ENCODE peak calls at places on chromosomes 5 and 9, in nine cellular contexts. U is GM13977; D is NCI-H2227 treated with DMSO at 0.1 percent for 48 hours; Q is effector memory CD4-positive, alpha-beta T cell; Z is tibial nerve; F is GM12865; K is T-helper 2 cell; N is endodermal cell; X is activated T-cell treated with anti-CD3 and anti-CD28 coated beads, Interleukin-2, amount 50 U/mL, for 72 hours. C is an unnamed sample.

GRCh38 chr5:1789838-1790462 is 9.7 kb downstream of the MRPL36 start:
- DNase-seq in U (no peak), D (no peak), Q (no peak), Z (no peak), F (no peak), K (no peak), N (no peak), X (no peak), C (no peak)

GRCh38 chr5:81393783-81394718 is at the start of gene ACOT12:
- DNase-seq in U (no peak), D (peak; percentile 2), Q (no peak), Z (no peak), F (no peak), K (no peak), N (peak; percentile 82), X (peak; percentile 8), C (no peak)

GRCh38 chr9:86069206-86069869 is 30.0 kb downstream of the GOLM1 start:
- DNase-seq in U (no peak), D (no peak), Q (no peak), Z (no peak), F (no peak), K (no peak), N (no peak), X (no peak), C (no peak)

GRCh38 chr9:95434116-95435073 is 82.4 kb downstream of the PTCH1 start:
- DNase-seq in U (no peak), D (no peak), Q (no peak), Z (no peak), F (no peak), K (no peak), N (peak; percentile 91), X (no peak), C (no peak)

GRCh38 chr5:148623741-148624140 is 30.6 kb downstream of the HTR4 start:
- DNase-seq in U (no peak), D (no peak), Q (no peak), Z (no peak), F (no peak), K (no peak), N (no peak), X (no peak), C (no peak)

GRCh38 chr5:53256746-53257145 is 147.2 kb upstream of the MOCS2 start:
- DNase-seq in U (no peak), D (no peak), Q (no peak), Z (no peak), F (no peak), K (no peak), N (no peak), X (no peak), C (no peak)

GRCh38 chr9:7315746-7316457 is 483.7 kb downstream of the DMAC1 start:
- DNase-seq in U (no peak), D (no peak), Q (no peak), Z (no peak), F (no peak), K (no peak), N (no peak), X (no peak), C (no peak)

GRCh38 chr5:138790684-138791083 is 37.5 kb downstream of the CTNNA1 start:
- DNase-seq in U (no peak), D (no peak), Q (no peak), Z (no peak), F (no peak), K (no peak), N (no peak), X (no peak), C (no peak)

GRCh38 chr5:3140117-3140516 is 388.6 kb upstream of the IRX2 start:
- DNase-seq in U (no peak), D (no peak), Q (no peak), Z (no peak), F (no peak), K (no peak), N (no peak), X (no peak), C (no peak)

GRCh38 chr5:58348996-58349728 is 110.7 kb downstream of the PLK2 start:
- DNase-seq in U (no peak), D (no peak), Q (no peak), Z (no peak), F (no peak), K (no peak), N (no peak), X (no peak), C (no peak)

GRCh38 chr5:149153751-149154610 is 12.7 kb downstream of the ABLIM3 start:
- DNase-seq in U (no peak), D (peak; percentile 38), Q (no peak), Z (no peak), F (no peak), K (no peak), N (no peak), X (no peak), C (no peak)

GRCh38 chr5:98201006-98201620 is 572.4 kb upstream of the RGMB start:
- DNase-seq in U (no peak), D (no peak), Q (no peak), Z (no peak), F (no peak), K (no peak), N (peak; percentile 32), X (no peak), C (no peak)

GRCh38 chr9:128781186-128782070 is 5.6 kb upstream of the TBC1D13 start:
- DNase-seq in U (no peak), D (no peak), Q (no peak), Z (no peak), F (peak; percentile 26), K (no peak), N (no peak), X (no peak), C (no peak)

GRCh38 chr9:127214421-127215265 is 49.9 kb upstream of the GARNL3 start:
- DNase-seq in U (peak; percentile 84), D (no peak), Q (peak; percentile 42), Z (peak; percentile 38), F (peak; percentile 78), K (peak; percentile 40), N (peak; percentile 90), X (peak; percentile 72), C (peak; percentile 82)

GRCh38 chr5:106876665-106877194 is 794.0 kb downstream of the EFNA5 start:
- DNase-seq in U (no peak), D (no peak), Q (no peak), Z (no peak), F (peak; percentile 40), K (no peak), N (no peak), X (no peak), C (no peak)

GRCh38 chr9:137240321-137240840 is 706 bp upstream of the TUBB4B start:
- DNase-seq in U (peak; percentile 80), D (no peak), Q (peak; percentile 64), Z (peak; percentile 35), F (peak; percentile 83), K (peak; percentile 69), N (no peak), X (peak; percentile 74), C (peak; percentile 66)

GRCh38 chr9:34437006-34437925 is 21.1 kb downstream of the FAM219A start:
- DNase-seq in U (peak; percentile 81), D (peak; percentile 30), Q (peak; percentile 51), Z (peak; percentile 71), F (peak; percentile 87), K (peak; percentile 43), N (peak; percentile 85), X (peak; percentile 68), C (peak; percentile 70)

GRCh38 chr9:23611874-23612273 is 214.2 kb downstream of the ELAVL2 start:
- DNase-seq in U (no peak), D (no peak), Q (no peak), Z (no peak), F (no peak), K (no peak), N (no peak), X (no peak), C (no peak)

GRCh38 chr9:77307166-77307565 is 129.8 kb downstream of the VPS13A start:
- DNase-seq in U (no peak), D (no peak), Q (no peak), Z (no peak), F (no peak), K (no peak), N (no peak), X (no peak), C (no peak)

GRCh38 chr5:163822548-163822947 is 317.1 kb downstream of the MAT2B start:
- DNase-seq in U (no peak), D (no peak), Q (no peak), Z (no peak), F (no peak), K (no peak), N (peak; percentile 57), X (no peak), C (no peak)

GRCh38 chr9:72271617-72272478 is 93.2 kb downstream of the ZFAND5 start:
- DNase-seq in U (peak; percentile 70), D (no peak), Q (peak; percentile 11), Z (peak; percentile 91), F (peak; percentile 70), K (peak; percentile 10), N (peak; percentile 86), X (peak; percentile 35), C (peak; percentile 71)

GRCh38 chr9:109315889-109316640 is 4.8 kb downstream of the EPB41L4B start:
- DNase-seq in U (no peak), D (peak; percentile 47), Q (no peak), Z (peak; percentile 66), F (no peak), K (no peak), N (peak; percentile 61), X (no peak), C (no peak)

GRCh38 chr5:9538504-9538903 is 7.4 kb downstream of the SEMA5A start:
- DNase-seq in U (no peak), D (no peak), Q (no peak), Z (no peak), F (no peak), K (peak; percentile 16), N (no peak), X (no peak), C (no peak)

GRCh38 chr9:33151007-33151557 is 16.1 kb downstream of the B4GALT1 start:
- DNase-seq in U (no peak), D (peak; percentile 30), Q (no peak), Z (peak; percentile 40), F (no peak), K (no peak), N (peak; percentile 51), X (no peak), C (no peak)